ENCODE peak calls at places on chromosomes 6 and 20, in eight cellular contexts. B is endodermal cell, T is AG04450, R is NB4, Q is A549, F is GM23338, J is psoas muscle, G is astrocyte. K is an unnamed sample.

GRCh38 chr6:84119277-84119676 is 85.7 kb downstream of the MRAP2 start:
- DNase-seq in T (no peak), F (peak; percentile 27), Q (no peak), R (no peak), B (no peak), G (no peak), J (no peak), K (no peak)

GRCh38 chr6:112029045-112029822 is 24.7 kb upstream of the CCN6 start:
- DNase-seq in J (peak; percentile 64), G (no peak), F (peak; percentile 92), Q (peak; percentile 68), R (peak; percentile 81), T (peak; percentile 41), B (peak; percentile 92), K (peak; percentile 78)

GRCh38 chr6:159008656-159009288 is 8.8 kb upstream of the RSPH3 start:
- DNase-seq in R (peak; percentile 66), J (no peak), Q (peak; percentile 29), T (no peak), F (peak; percentile 68), B (no peak), G (peak; percentile 5), K (no peak)

GRCh38 chr6:389622-390021 is 1.9 kb upstream of the IRF4 start:
- DNase-seq in R (no peak), F (no peak), T (no peak), G (no peak), B (peak; percentile 4), J (no peak), Q (no peak), K (no peak)

GRCh38 chr20:4167261-4168004 is 152.1 kb upstream of the RNF24 start:
- DNase-seq in J (no peak), R (no peak), F (peak; percentile 54), T (no peak), G (no peak), Q (no peak), B (peak; percentile 74), K (no peak)

GRCh38 chr6:96611342-96611964 is 48.5 kb downstream of the FHL5 start:
- DNase-seq in Q (no peak), J (no peak), G (no peak), R (no peak), F (no peak), T (no peak), B (no peak), K (no peak)

GRCh38 chr6:149046164-149046821 is 271.2 kb upstream of the TAB2 start:
- DNase-seq in R (no peak), B (no peak), J (no peak), Q (no peak), T (no peak), G (no peak), F (no peak), K (no peak)

GRCh38 chr6:53603381-53604121 is 58.6 kb upstream of the GCLC start:
- DNase-seq in Q (no peak), J (no peak), G (peak; percentile 52), B (no peak), F (no peak), T (peak; percentile 13), R (no peak), K (no peak)

GRCh38 chr6:53630533-53631269 is 34.9 kb downstream of the KLHL31 start:
- DNase-seq in Q (no peak), J (no peak), R (no peak), B (no peak), F (no peak), T (no peak), G (no peak), K (no peak)

DNA sequence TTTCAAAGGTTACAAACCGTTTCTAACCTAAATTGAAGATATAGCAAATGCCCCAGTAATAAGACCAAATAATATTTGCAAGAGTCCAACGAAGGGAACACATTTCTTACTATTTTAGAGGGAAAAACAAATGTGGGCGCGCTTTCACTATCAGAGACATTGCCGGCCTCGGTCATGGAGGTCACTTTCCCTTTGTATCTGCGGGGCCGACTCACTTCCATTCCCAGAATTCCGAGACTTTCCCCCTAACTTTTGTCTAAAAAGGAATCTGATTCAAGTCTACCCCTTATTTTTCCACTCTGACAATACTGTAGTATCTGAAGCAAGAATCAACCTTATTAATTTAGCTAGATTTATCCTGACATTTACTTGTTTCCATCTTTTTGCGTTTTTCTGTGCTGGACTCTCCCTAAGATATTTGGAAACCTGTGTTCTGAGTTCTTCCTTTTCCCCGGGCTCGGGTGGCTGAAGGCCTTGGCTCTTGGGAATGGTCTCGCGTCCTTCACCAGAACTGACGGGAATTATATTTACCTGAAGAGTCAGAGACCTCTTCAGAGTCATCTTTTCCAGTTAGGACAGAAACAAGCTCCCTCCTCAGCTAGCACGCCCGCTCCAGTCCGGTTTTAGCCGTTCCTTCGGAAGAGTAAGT is 71.8 kb upstream of the ZNF184 start:
- DNase-seq in Q (no peak), J (no peak), R (no peak), F (peak; percentile 62), B (no peak), G (no peak), T (no peak), K (no peak)
- H3K4me3 ChIP-seq in Q (peak overlapping the region; percentile 49), J (no peak overlapping the region), R (peak overlapping the region; percentile 65), F (peak overlapping the region; percentile 82), B (peak overlapping the region; percentile 82), G (peak overlapping the region; percentile 70), T (peak overlapping the region; percentile 51), K (no peak overlapping the region)

GRCh38 chr6:10433322-10433721 is 18.4 kb upstream of the TFAP2A start:
- DNase-seq in T (no peak), R (no peak), B (no peak), G (no peak), J (no peak), F (no peak), Q (no peak), K (no peak)

GRCh38 chr6:10425973-10426780 is 11.3 kb upstream of the TFAP2A start:
- DNase-seq in R (peak; percentile 87), J (no peak), G (peak; percentile 18), T (no peak), B (peak; percentile 76), F (peak; percentile 72), Q (no peak), K (no peak)

GRCh38 chr6:10431423-10432164 is 16.7 kb upstream of the TFAP2A start:
- DNase-seq in T (no peak), Q (no peak), G (no peak), J (no peak), B (no peak), R (no peak), F (no peak), K (no peak)

GRCh38 chr6:10426781-10427279 is 12.0 kb upstream of the TFAP2A start:
- DNase-seq in J (no peak), R (peak; percentile 44), G (no peak), Q (no peak), F (no peak), T (no peak), B (no peak), K (no peak)

DNA sequence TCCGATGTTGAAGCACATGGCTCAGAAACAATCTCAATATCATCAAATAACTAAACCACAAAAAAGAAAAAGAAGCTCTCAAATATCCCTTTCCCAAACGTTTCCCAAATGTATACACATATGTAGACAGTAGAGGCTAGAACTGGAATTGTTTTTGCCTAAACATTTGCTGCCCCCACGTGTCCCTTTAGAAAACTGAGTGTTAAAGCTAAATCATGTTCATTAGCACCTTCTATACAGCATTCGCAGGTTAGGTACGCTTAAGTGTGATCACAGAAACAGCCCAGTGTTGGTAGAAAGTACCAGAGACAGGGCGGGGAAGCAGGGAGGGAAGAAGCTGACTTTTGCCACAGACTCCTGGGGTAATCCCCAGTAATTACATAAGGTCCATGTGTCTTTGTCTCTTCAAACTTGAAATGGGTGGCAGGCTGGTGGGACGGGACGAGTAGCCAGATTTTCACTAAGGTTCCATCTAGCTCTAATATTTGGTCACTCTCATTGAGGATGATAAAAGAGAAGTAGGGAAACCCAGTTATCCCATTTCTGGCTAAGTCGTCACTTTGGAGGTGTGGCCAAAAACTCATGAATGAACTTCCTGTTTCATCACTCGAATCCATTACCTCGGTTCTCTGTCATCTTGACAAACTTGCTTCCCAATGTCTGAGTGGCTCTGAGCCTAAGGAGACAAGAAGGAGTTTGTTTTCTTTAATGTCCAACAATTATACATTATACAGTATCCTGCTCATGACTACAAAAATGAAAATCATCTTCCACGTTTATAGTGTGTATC is 15.0 kb upstream of the TFAP2A start:
- DNase-seq in Q (peak; percentile 64), T (no peak), R (peak; percentile 80), J (no peak), G (peak; percentile 30), F (peak; percentile 78), B (peak; percentile 55), K (no peak)
- TF ChIP-seq CTCF in Q (peak; percentile 75), T (peak; percentile 62), R (peak; percentile 51), J (peak; percentile 32), G (peak; percentile 50), F (peak; percentile 83), B (peak; percentile 72), K (no peak)

GRCh38 chr6:138572200-138572875 is 73.0 kb upstream of the NHSL1 start:
- DNase-seq in Q (no peak), G (peak; percentile 88), J (no peak), F (peak; percentile 88), B (peak; percentile 90), R (no peak), T (peak; percentile 85), K (no peak)

GRCh38 chr6:138569970-138570715 is 70.8 kb upstream of the NHSL1 start:
- DNase-seq in T (peak; percentile 43), R (no peak), F (no peak), B (no peak), G (peak; percentile 51), J (no peak), Q (no peak), K (no peak)

GRCh38 chr6:138571585-138572199 is 72.4 kb upstream of the NHSL1 start:
- DNase-seq in J (no peak), F (no peak), Q (no peak), B (no peak), G (no peak), R (no peak), T (no peak), K (no peak)

GRCh38 chr6:138570716-138571020 is 71.4 kb upstream of the NHSL1 start:
- DNase-seq in G (no peak), Q (no peak), B (no peak), T (no peak), J (no peak), F (no peak), R (no peak), K (no peak)

DNA sequence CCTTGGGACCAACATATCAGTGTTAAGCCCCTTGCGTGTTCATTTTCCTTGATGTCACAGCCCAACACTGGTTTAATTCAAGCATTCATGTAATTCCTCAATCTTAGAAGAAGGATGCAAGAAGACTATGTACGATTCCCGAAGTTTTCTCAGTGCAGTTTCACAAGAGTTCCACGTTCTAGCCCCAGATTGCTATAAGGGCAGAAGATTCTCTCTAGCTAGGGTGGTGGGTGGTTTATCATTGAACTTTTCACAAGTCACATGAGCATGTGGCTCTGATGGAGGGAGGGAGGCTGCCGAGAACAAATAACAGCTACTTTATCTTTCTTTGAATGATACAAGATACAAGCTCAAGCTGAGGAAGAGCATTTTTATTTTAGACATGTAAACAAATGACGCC is 71.9 kb upstream of the NHSL1 start:
- DNase-seq in T (no peak), B (no peak), R (no peak), F (no peak), J (no peak), Q (no peak), G (no peak), K (no peak)
- H3K4me3 ChIP-seq in T (peak overlapping the region; percentile 69), B (peak overlapping the region; percentile 82), R (no peak overlapping the region), F (peak overlapping the region; percentile 57), J (peak overlapping the region; percentile 64), Q (no peak overlapping the region), G (peak overlapping the region; percentile 66), K (peak overlapping the region; percentile 18)

GRCh38 chr6:43669050-43669921 is 18.3 kb downstream of the MRPS18A start:
- DNase-seq in Q (no peak), G (peak; percentile 62), R (no peak), T (no peak), J (peak; percentile 87), B (peak; percentile 64), F (peak; percentile 27), K (peak; percentile 82)
- TF ChIP-seq CTCF in Q (no peak), G (no peak), R (no peak), T (no peak), J (no peak), B (no peak), F (no peak), K (no peak)

K was measured in ascending aorta.